ENCODE peak calls at places on chromosomes 2 and 18, in eight cellular contexts. N, K, E, V, B, S, D and Y are unnamed samples.
A peak's percentile ranks its signal among the peaks of the same experiment; 100 is the strongest.

GRCh38 chr2:109226128-109226527 is 97.1 kb downstream of the SH3RF3 start:
- DNase-seq in K (no peak), S (no peak), V (no peak), D (no peak), N (no peak), E (no peak), B (peak; percentile 12), Y (no peak)

GRCh38 chr2:159904127-159904564 is 106.1 kb upstream of the CD302 start:
- DNase-seq in K (no peak), V (no peak), E (no peak), N (peak; percentile 35), S (no peak), B (peak; percentile 81), D (peak; percentile 28), Y (peak; percentile 49)

GRCh38 chr18:2992995-2993877 is 19.7 kb downstream of the LPIN2 start:
- DNase-seq in K (no peak), D (no peak), S (no peak), N (no peak), B (no peak), V (no peak), E (no peak), Y (no peak)

GRCh38 chr18:35580748-35581534 is 599 bp upstream of the GALNT1 start:
- DNase-seq in N (peak; percentile 42), V (no peak), S (peak; percentile 53), B (peak; percentile 82), D (peak; percentile 60), E (no peak), K (no peak), Y (peak; percentile 41)

GRCh38 chr2:74345272-74345943 is 2.2 kb upstream of the SLC4A5 start:
- DNase-seq in K (no peak), D (no peak), B (no peak), E (no peak), N (no peak), S (no peak), V (no peak), Y (no peak)

GRCh38 chr18:78825168-78825567 is 154.4 kb upstream of the SALL3 start:
- DNase-seq in E (no peak), B (no peak), N (no peak), V (no peak), S (no peak), D (no peak), K (no peak), Y (no peak)

GRCh38 chr2:127155901-127156300 is 48.9 kb upstream of the BIN1 start:
- DNase-seq in B (peak; percentile 38), N (no peak), E (no peak), D (no peak), V (no peak), S (peak; percentile 83), K (no peak), Y (no peak)

GRCh38 chr2:10097352-10098148 is 17.3 kb upstream of the CYS1 start:
- DNase-seq in S (peak; percentile 69), V (no peak), E (peak; percentile 32), N (no peak), B (peak; percentile 78), K (peak; percentile 59), D (peak; percentile 75), Y (no peak)

GRCh38 chr2:180776924-180777323 is 203.5 kb upstream of the UBE2E3 start:
- DNase-seq in V (no peak), N (no peak), D (no peak), E (no peak), S (no peak), K (no peak), B (no peak), Y (no peak)

GRCh38 chr2:157875720-157876065 is 437 bp downstream of the ACVR1 start:
- DNase-seq in E (no peak), B (peak; percentile 89), K (no peak), V (no peak), D (peak; percentile 71), N (peak; percentile 40), S (peak; percentile 61), Y (peak; percentile 45)

GRCh38 chr18:33116376-33116775 is 324.1 kb downstream of the CCDC178 start:
- DNase-seq in B (no peak), V (peak; percentile 53), S (no peak), D (peak; percentile 82), E (no peak), N (no peak), K (no peak), Y (no peak)

GRCh38 chr2:230586328-230586982 is 126.2 kb upstream of the CAB39 start:
- DNase-seq in D (no peak), K (no peak), S (no peak), V (no peak), B (no peak), E (no peak), N (no peak), Y (no peak)

GRCh38 chr2:119214453-119214852 is 9.2 kb upstream of the STEAP3 start:
- DNase-seq in K (no peak), N (no peak), D (no peak), E (no peak), S (no peak), V (no peak), B (no peak), Y (no peak)

GRCh38 chr2:55168221-55169154 is 63.6 kb downstream of the CLHC1 start:
- DNase-seq in B (peak; percentile 71), S (peak; percentile 55), V (peak; percentile 17), K (peak; percentile 79), E (no peak), N (peak; percentile 23), D (peak; percentile 54), Y (peak; percentile 21)

GRCh38 chr2:201228271-201228911 is 31.9 kb upstream of the CASP8 start:
- DNase-seq in E (no peak), V (no peak), D (no peak), N (no peak), K (no peak), B (peak; percentile 6), S (no peak), Y (no peak)

GRCh38 chr2:191533693-191534175 is 144.2 kb upstream of the NABP1 start:
- DNase-seq in D (no peak), S (no peak), V (no peak), B (no peak), K (no peak), E (no peak), N (no peak), Y (no peak)

GRCh38 chr2:157460384-157460837 is 16.5 kb upstream of the CYTIP start:
- DNase-seq in S (no peak), K (peak; percentile 57), V (no peak), B (no peak), D (no peak), E (no peak), N (no peak), Y (no peak)

GRCh38 chr2:237967463-237967871 is 653 bp downstream of the UBE2F start:
- DNase-seq in V (no peak), D (peak; percentile 27), B (peak; percentile 71), S (peak; percentile 30), E (no peak), K (no peak), N (no peak), Y (no peak)

GRCh38 chr18:59211629-59212028 is 8.3 kb upstream of the GRP start:
- DNase-seq in N (no peak), S (no peak), K (no peak), B (no peak), D (no peak), V (no peak), E (no peak), Y (no peak)

GRCh38 chr2:141782574-141782973 is 348.2 kb downstream of the LRP1B start:
- DNase-seq in D (no peak), V (no peak), K (no peak), E (no peak), N (no peak), B (no peak), S (no peak), Y (no peak)

GRCh38 chr2:169280502-169280901 is 81.8 kb downstream of the LRP2 start:
- DNase-seq in V (no peak), B (no peak), E (no peak), K (no peak), N (no peak), D (no peak), S (no peak), Y (no peak)

GRCh38 chr2:239644016-239644415 is 243.2 kb upstream of the HDAC4 start:
- DNase-seq in D (no peak), N (no peak), K (no peak), V (no peak), S (no peak), E (no peak), B (no peak), Y (no peak)

GRCh38 chr18:69250305-69251151 is 150.2 kb upstream of the DOK6 start:
- DNase-seq in S (no peak), B (no peak), N (no peak), D (no peak), K (no peak), E (no peak), V (no peak), Y (no peak)

GRCh38 chr2:18551169-18551568 is 9.3 kb downstream of the RDH14 start:
- DNase-seq in D (no peak), B (no peak), K (no peak), E (no peak), N (no peak), V (no peak), S (no peak), Y (no peak)